ENCODE peak calls at places on chromosomes 13 and 19, in four cellular contexts. F, O, Q and M are unnamed samples.

GRCh38 chr13:78239681-78240080 is 321.1 kb upstream of the EDNRB start:
- DNase-seq in F (no peak), Q (no peak), O (no peak), M (no peak)

GRCh38 chr13:74191036-74191809 is 57.0 kb upstream of the KLF12 start:
- DNase-seq in O (no peak), Q (no peak), F (no peak), M (no peak)

GRCh38 chr19:50793558-50794065 is 3.4 kb downstream of the ACP4 start:
- DNase-seq in F (no peak), O (no peak), Q (peak; percentile 34), M (no peak)

GRCh38 chr19:48770223-48770622 is 14.9 kb downstream of the FGF21 start:
- DNase-seq in O (no peak), F (no peak), Q (no peak), M (no peak)

GRCh38 chr13:47454986-47455385 is 546.1 kb downstream of the SUCLA2 start:
- DNase-seq in F (no peak), O (no peak), Q (no peak), M (no peak)

GRCh38 chr13:26502826-26503225 is 54.7 kb upstream of the WASF3 start:
- DNase-seq in Q (no peak), O (no peak), F (no peak), M (peak; percentile 62)

GRCh38 chr13:21218351-21219043 is 42.0 kb downstream of the MRPL57 start:
- DNase-seq in Q (no peak), F (peak; percentile 30), O (no peak), M (no peak)

GRCh38 chr19:1253514-1254080 is 5.2 kb downstream of the MIDN start:
- DNase-seq in O (no peak), F (peak; percentile 81), Q (no peak), M (peak; percentile 65)

GRCh38 chr13:50396001-50396400 is 380.8 kb downstream of the KCNRG start:
- DNase-seq in F (no peak), Q (no peak), O (no peak), M (no peak)

GRCh38 chr13:23966691-23967615 is 69.7 kb upstream of the C1QTNF9B start:
- DNase-seq in F (no peak), O (no peak), Q (no peak), M (no peak)

GRCh38 chr19:47491358-47492136 is 7.5 kb upstream of the KPTN start:
- DNase-seq in F (no peak), O (no peak), Q (no peak), M (no peak)

GRCh38 chr13:71610876-71611275 is 256.1 kb downstream of the DACH1 start:
- DNase-seq in O (no peak), Q (no peak), F (peak; percentile 26), M (no peak)

GRCh38 chr19:30362156-30362754 is 9.9 kb upstream of the ZNF536 start:
- DNase-seq in O (no peak), F (no peak), Q (no peak), M (peak; percentile 49)

GRCh38 chr19:48815870-48816501 is 5.2 kb upstream of the BCAT2 start:
- DNase-seq in Q (no peak), O (no peak), F (no peak), M (no peak)

GRCh38 chr13:68440874-68441273 is 1210.7 kb upstream of the PCDH9 start:
- DNase-seq in O (no peak), F (no peak), Q (no peak), M (no peak)

GRCh38 chr13:44188257-44188656 is 185.4 kb upstream of the SERP2 start:
- DNase-seq in O (no peak), Q (no peak), F (no peak), M (no peak)

GRCh38 chr13:21106089-21106488 is 44.7 kb upstream of the LATS2 start:
- DNase-seq in F (no peak), O (no peak), Q (no peak), M (no peak)

GRCh38 chr13:84641491-84641890 is 759.2 kb upstream of the SLITRK1 start:
- DNase-seq in F (no peak), O (no peak), Q (no peak), M (no peak)

GRCh38 chr19:1424182-1424955 is 13.8 kb upstream of the RPS15 start:
- DNase-seq in Q (no peak), O (no peak), F (no peak), M (no peak)

GRCh38 chr19:39144487-39145071 is 19.0 kb downstream of the PAK4 start:
- DNase-seq in F (no peak), O (no peak), Q (no peak), M (no peak)

GRCh38 chr19:32627714-32628253 is 46.8 kb downstream of the PDCD5 start:
- DNase-seq in Q (no peak), O (no peak), F (no peak), M (no peak)

GRCh38 chr19:42277821-42278809 is 9.1 kb downstream of the CIC start:
- DNase-seq in Q (peak; percentile 85), F (no peak), O (no peak), M (peak; percentile 87)

GRCh38 chr19:39398297-39398864 is 7.2 kb downstream of the MED29 start:
- DNase-seq in Q (no peak), F (peak; percentile 96), O (no peak), M (peak; percentile 91)

GRCh38 chr19:6970021-6970420 is 51.2 kb downstream of the MBD3L2B start:
- DNase-seq in F (peak; percentile 22), Q (no peak), O (no peak), M (no peak)

GRCh38 chr13:35474551-35474950 is 1.9 kb downstream of the MAB21L1 start:
- DNase-seq in O (no peak), F (no peak), Q (no peak), M (no peak)

GRCh38 chr19:47280183-47280797 is 5.6 kb downstream of the INAFM1 start:
- DNase-seq in Q (no peak), F (no peak), O (no peak), M (no peak)

GRCh38 chr13:23386533-23386932 is 47.0 kb downstream of the SACS start:
- DNase-seq in F (no peak), Q (no peak), O (no peak), M (no peak)

GRCh38 chr19:17468302-17469091 is 1.8 kb upstream of the SLC27A1 start:
- DNase-seq in O (no peak), F (no peak), Q (no peak), M (peak; percentile 94)

GRCh38 chr13:99481357-99481756 is 19.9 kb upstream of the TM9SF2 start:
- DNase-seq in F (no peak), Q (no peak), O (no peak), M (no peak)

GRCh38 chr13:72166102-72166660 is 299.2 kb upstream of the DACH1 start:
- DNase-seq in Q (no peak), F (no peak), O (no peak), M (no peak)

GRCh38 chr13:40406405-40407138 is 259.9 kb downstream of the FOXO1 start:
- DNase-seq in F (no peak), O (no peak), Q (no peak), M (no peak)

GRCh38 chr19:27529158-27529557 is 1683.8 kb downstream of the UQCRFS1 start:
- DNase-seq in F (no peak), O (no peak), Q (no peak), M (no peak)

GRCh38 chr19:5345895-5346386 is 5.3 kb upstream of the PTPRS start:
- DNase-seq in F (no peak), O (no peak), Q (no peak), M (no peak)

GRCh38 chr19:54094601-54095000 is 6.0 kb downstream of the OSCAR start:
- DNase-seq in O (no peak), F (no peak), Q (no peak), M (no peak)

GRCh38 chr19:16825312-16826168 is 3.7 kb upstream of the SIN3B start:
- DNase-seq in Q (peak; percentile 86), O (no peak), F (no peak), M (peak; percentile 55)

GRCh38 chr13:40350283-40350992 is 316.0 kb downstream of the FOXO1 start:
- DNase-seq in F (no peak), Q (peak; percentile 51), O (no peak), M (no peak)

GRCh38 chr19:48842744-48843162 is 6.5 kb upstream of the HSD17B14 start:
- DNase-seq in F (no peak), Q (peak; percentile 70), O (peak; percentile 26), M (peak; percentile 40)

GRCh38 chr19:16190198-16190597 is 5.0 kb downstream of the FAM32A start:
- DNase-seq in O (no peak), F (no peak), Q (no peak), M (no peak)